ENCODE peak calls at places on chromosomes 6 and 20, in four cellular contexts. Z is HFFc6; E is epithelial cell of esophagus; I is activated CD8-positive, alpha-beta T cell treated with anti-CD3 and anti-CD28 coated beads, Interleukin-2, amount 10 ng/mL, durations not matched to agents 7 days and 5 days. N is an unnamed sample.

GRCh38 chr6:113356139-113356538 is 501.0 kb upstream of the MARCKS start:
- DNase-seq in Z (no peak), E (no peak), I (no peak), N (no peak)

GRCh38 chr6:167549187-167549586 is 224.3 kb downstream of the TTLL2 start:
- DNase-seq in Z (no peak), I (no peak), E (no peak), N (no peak)

GRCh38 chr20:6919792-6920468 is 152.4 kb downstream of the BMP2 start:
- DNase-seq in E (no peak), I (no peak), Z (no peak), N (no peak)

GRCh38 chr6:105748737-105749161 is 337.4 kb upstream of the PRDM1 start:
- DNase-seq in Z (peak; percentile 48), E (peak; percentile 77), I (no peak), N (no peak)

GRCh38 chr6:155245193-155245592 is 18.6 kb upstream of the CLDN20 start:
- DNase-seq in E (no peak), I (no peak), Z (no peak), N (no peak)

GRCh38 chr6:33118525-33119123 is 42.8 kb downstream of the HLA-DPB1 start:
- DNase-seq in E (peak; percentile 53), Z (peak; percentile 31), I (peak; percentile 51), N (peak; percentile 63)

GRCh38 chr20:62818592-62819493 is 2.0 kb downstream of the COL9A3 start:
- DNase-seq in E (peak; percentile 39), I (no peak), Z (no peak), N (no peak)

GRCh38 chr6:85923013-85923430 is 280.3 kb upstream of the SYNCRIP start:
- DNase-seq in I (peak; percentile 22), E (peak; percentile 82), Z (peak; percentile 50), N (peak; percentile 55)

GRCh38 chr6:42313038-42313437 is 95.4 kb upstream of the MRPS10 start:
- DNase-seq in Z (peak; percentile 78), E (no peak), I (no peak), N (no peak)

GRCh38 chr20:45343867-45344721 is 4.1 kb downstream of the SDC4 start:
- DNase-seq in Z (peak; percentile 86), E (peak; percentile 94), I (no peak), N (no peak)

GRCh38 chr20:561437-562231 is 18.0 kb upstream of the CSNK2A1 start:
- DNase-seq in I (peak; percentile 67), Z (peak; percentile 70), E (peak; percentile 71), N (peak; percentile 70)

GRCh38 chr6:89862281-89862680 is 32.0 kb upstream of the GJA10 start:
- DNase-seq in Z (no peak), I (no peak), E (no peak), N (peak; percentile 14)